ENCODE peak calls at places on chromosomes 16 and 17, in nine cellular contexts. T, P, Z, K, E, M, Q, R and D are unnamed samples.

GRCh38 chr16:57859331-57859730 is 57.0 kb upstream of the KIFC3 start:
- DNase-seq in T (no peak), P (no peak), Z (no peak), K (no peak), E (peak), M (peak), Q (no peak), R (no peak), D (peak)

GRCh38 chr16:67317853-67318252 is 8.7 kb downstream of the KCTD19 start:
- DNase-seq in T (no peak), P (no peak), Z (no peak), K (no peak), E (no peak), M (no peak), Q (no peak), R (no peak), D (no peak)

GRCh38 chr17:5485270-5486205 is at the start of gene DERL2:
- DNase-seq in T (no peak), P (no peak), Z (no peak), K (no peak), E (no peak), M (peak), Q (no peak), R (no peak), D (no peak)

GRCh38 chr16:67945392-67945933 is 1.5 kb upstream of the LCAT start:
- DNase-seq in T (no peak), P (no peak), Z (no peak), K (no peak), E (no peak), M (no peak), Q (no peak), R (no peak), D (no peak)

GRCh38 chr16:56789360-56789759 is 59.4 kb downstream of the NUP93 start:
- DNase-seq in T (no peak), P (peak), Z (no peak), K (no peak), E (peak), M (peak), Q (no peak), R (peak), D (peak)

GRCh38 chr16:28326881-28327610 is 34.7 kb downstream of the SBK1 start:
- DNase-seq in T (peak), P (peak), Z (peak), K (peak), E (peak), M (peak), Q (peak), R (peak), D (peak)

GRCh38 chr17:5832886-5833285 is 237.3 kb upstream of the WSCD1 start:
- DNase-seq in T (no peak), P (no peak), Z (no peak), K (peak), E (peak), M (peak), Q (no peak), R (no peak), D (no peak)

GRCh38 chr16:4373909-4374742 is 2.5 kb downstream of the VASN start:
- DNase-seq in T (peak), P (peak), Z (no peak), K (no peak), E (no peak), M (peak), Q (peak), R (peak), D (no peak)

GRCh38 chr16:69115361-69115760 is 9.9 kb downstream of the HAS3 start:
- DNase-seq in T (no peak), P (no peak), Z (no peak), K (no peak), E (no peak), M (no peak), Q (no peak), R (no peak), D (no peak)

GRCh38 chr17:3738562-3739295 is 15.0 kb downstream of the HASPIN start:
- DNase-seq in T (no peak), P (no peak), Z (peak), K (peak), E (no peak), M (no peak), Q (no peak), R (peak), D (peak)

GRCh38 chr16:2090819-2091721 is 43.3 kb downstream of the TSC2 start:
- DNase-seq in T (peak), P (peak), Z (peak), K (no peak), E (peak), M (peak), Q (no peak), R (peak), D (peak)

GRCh38 chr16:29738514-29738913 is 7.3 kb downstream of the C16orf54 start:
- DNase-seq in T (no peak), P (no peak), Z (peak), K (peak), E (no peak), M (no peak), Q (peak), R (no peak), D (peak)

GRCh38 chr16:84838383-84838948 is 18.7 kb downstream of the CRISPLD2 start:
- DNase-seq in T (no peak), P (no peak), Z (no peak), K (no peak), E (no peak), M (no peak), Q (no peak), R (no peak), D (no peak)

GRCh38 chr16:79532785-79533184 is 67.8 kb downstream of the MAF start:
- DNase-seq in T (no peak), P (no peak), Z (no peak), K (no peak), E (no peak), M (no peak), Q (no peak), R (no peak), D (no peak)

GRCh38 chr16:3022697-3023414 is 886 bp downstream of the HCFC1R1 start:
- DNase-seq in T (no peak), P (peak), Z (no peak), K (no peak), E (no peak), M (peak), Q (peak), R (peak), D (no peak)

GRCh38 chr17:39547713-39548478 is 59.8 kb downstream of the NEUROD2 start:
- DNase-seq in T (peak), P (peak), Z (peak), K (peak), E (peak), M (peak), Q (peak), R (peak), D (peak)

GRCh38 chr16:89828199-89828869 is at the start of gene SPIRE2:
- DNase-seq in T (peak), P (peak), Z (peak), K (peak), E (no peak), M (peak), Q (peak), R (peak), D (peak)

GRCh38 chr17:64278614-64279013 is 15.6 kb upstream of the TEX2 start:
- DNase-seq in T (no peak), P (peak), Z (no peak), K (no peak), E (peak), M (no peak), Q (no peak), R (no peak), D (no peak)

GRCh38 chr17:39926588-39927100 is 757 bp downstream of the ORMDL3 start:
- DNase-seq in T (peak), P (peak), Z (peak), K (peak), E (no peak), M (peak), Q (peak), R (peak), D (peak)

GRCh38 chr17:50209472-50210248 is 8.2 kb upstream of the COL1A1 start:
- DNase-seq in T (peak), P (peak), Z (no peak), K (no peak), E (no peak), M (peak), Q (peak), R (peak), D (no peak)

GRCh38 chr17:7744416-7744815 is 26.9 kb downstream of the DNAH2 start:
- DNase-seq in T (no peak), P (no peak), Z (no peak), K (no peak), E (no peak), M (no peak), Q (no peak), R (no peak), D (no peak)

GRCh38 chr16:89295071-89295900 is 77.8 kb downstream of the ZNF778 start:
- DNase-seq in T (no peak), P (no peak), Z (no peak), K (no peak), E (no peak), M (no peak), Q (no peak), R (no peak), D (no peak)

GRCh38 chr16:89364603-89365002 is 125.8 kb downstream of the ANKRD11 start:
- DNase-seq in T (no peak), P (no peak), Z (no peak), K (no peak), E (no peak), M (no peak), Q (no peak), R (peak), D (no peak)

GRCh38 chr16:85480727-85481101 is 132.4 kb upstream of the GSE1 start:
- DNase-seq in T (no peak), P (no peak), Z (no peak), K (no peak), E (no peak), M (no peak), Q (no peak), R (no peak), D (no peak)

GRCh38 chr17:11178576-11178975 is 62.4 kb upstream of the SHISA6 start:
- DNase-seq in T (no peak), P (no peak), Z (no peak), K (no peak), E (no peak), M (no peak), Q (no peak), R (no peak), D (no peak)

GRCh38 chr17:21288581-21289017 is 4.1 kb downstream of the MAP2K3 start:
- DNase-seq in T (no peak), P (no peak), Z (no peak), K (no peak), E (no peak), M (no peak), Q (no peak), R (peak), D (no peak)

GRCh38 chr17:41647038-41647813 is 22.9 kb upstream of the KRT17 start:
- DNase-seq in T (no peak), P (no peak), Z (no peak), K (no peak), E (no peak), M (no peak), Q (no peak), R (no peak), D (no peak)

GRCh38 chr17:41650794-41651624 is 26.6 kb upstream of the KRT17 start:
- DNase-seq in T (no peak), P (no peak), Z (no peak), K (no peak), E (no peak), M (no peak), Q (no peak), R (no peak), D (no peak)

GRCh38 chr17:41647940-41648410 is 23.6 kb upstream of the KRT17 start:
- DNase-seq in T (peak), P (peak), Z (peak), K (peak), E (peak), M (peak), Q (peak), R (peak), D (peak)

GRCh38 chr17:41649923-41650519 is 25.6 kb upstream of the KRT17 start:
- DNase-seq in T (no peak), P (no peak), Z (no peak), K (no peak), E (no peak), M (no peak), Q (no peak), R (no peak), D (no peak)

DNA sequence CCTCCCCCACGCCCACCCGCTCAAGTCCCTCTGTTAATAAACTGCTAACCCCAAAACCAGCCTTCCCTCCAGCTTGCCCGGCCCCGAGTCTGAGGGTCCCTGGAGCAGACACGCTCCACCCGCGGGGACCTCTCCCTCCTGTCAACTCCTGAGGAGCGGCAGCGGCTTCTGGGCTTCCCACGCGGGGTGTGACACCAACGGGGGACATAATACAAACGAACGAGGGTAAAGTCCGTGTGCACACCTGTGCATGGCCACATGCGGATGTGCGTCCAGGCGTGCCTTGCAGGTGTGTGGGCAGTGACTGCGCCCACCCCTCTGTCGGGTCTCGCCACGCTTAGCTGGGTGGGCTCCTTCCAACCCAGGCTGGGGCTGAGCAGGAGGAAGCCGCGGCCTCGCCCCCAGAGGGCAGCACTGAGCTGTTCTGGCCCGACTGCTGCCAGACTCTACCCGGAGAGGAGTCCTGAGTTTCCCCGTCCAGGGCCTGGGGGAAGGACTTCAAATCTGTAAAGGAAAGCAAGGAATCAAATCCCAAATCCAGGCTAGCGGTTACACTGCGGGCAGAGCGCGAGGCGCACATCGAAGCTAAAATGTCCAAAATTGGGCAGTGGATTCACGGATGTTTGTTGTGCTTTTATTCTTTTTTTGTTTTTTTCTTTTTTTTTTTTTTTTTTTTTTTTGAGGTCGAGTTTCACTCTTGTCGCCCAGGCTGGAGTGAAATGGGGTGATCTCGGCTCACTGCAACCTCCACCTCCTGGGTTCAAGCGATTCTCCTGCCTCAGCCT is 24.2 kb upstream of the KRT17 start:
- DNase-seq in T (peak), P (peak), Z (peak), K (peak), E (peak), M (peak), Q (peak), R (peak), D (peak)
- H3K4me3 ChIP-seq in T (peak), P (no peak), Z (peak), K (peak), E (peak), M (peak), Q (no peak), R (no peak), D (peak)

DNA sequence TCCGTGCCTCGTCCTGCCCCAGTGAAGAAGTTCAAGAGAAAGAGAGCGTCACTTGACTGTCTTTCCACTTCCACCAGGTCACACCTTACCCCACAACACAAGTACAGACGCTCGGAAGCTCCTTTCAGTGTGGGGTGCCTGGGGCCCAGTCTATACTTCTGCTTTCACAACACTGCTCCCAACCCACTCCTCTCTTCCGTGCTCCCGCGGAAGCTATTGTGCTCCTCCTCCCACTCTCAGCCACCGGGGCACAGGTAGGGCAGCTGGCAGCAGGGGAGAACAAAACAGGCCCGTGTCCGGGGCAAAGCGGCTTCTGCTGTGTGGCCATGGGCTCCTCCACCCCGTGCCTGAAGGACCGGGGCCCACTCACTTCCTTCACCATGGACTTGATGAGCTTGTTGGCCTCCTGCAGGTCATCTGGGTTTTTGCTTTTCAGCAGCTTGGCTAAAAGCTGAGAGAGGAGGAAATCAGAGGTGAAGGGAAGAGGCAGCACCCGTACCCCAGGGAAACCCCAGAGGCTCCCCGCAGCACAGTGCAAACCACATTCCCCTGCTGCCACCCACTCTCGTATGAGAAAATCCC is 18.9 kb downstream of the GGA3 start:
- DNase-seq in T (no peak), P (no peak), Z (peak), K (no peak), E (no peak), M (no peak), Q (no peak), R (no peak), D (no peak)
- H3K4me3 ChIP-seq in T (no peak), P (no peak), Z (no peak), K (no peak), E (no peak), M (no peak), Q (no peak), R (no peak), D (no peak)

GRCh38 chr17:57453841-57454240 is 197.5 kb downstream of the MSI2 start:
- DNase-seq in T (no peak), P (no peak), Z (no peak), K (no peak), E (no peak), M (no peak), Q (no peak), R (no peak), D (no peak)

GRCh38 chr17:57454729-57455062 is 198.4 kb downstream of the MSI2 start:
- DNase-seq in T (no peak), P (no peak), Z (no peak), K (no peak), E (no peak), M (no peak), Q (no peak), R (no peak), D (no peak)

GRCh38 chr17:57457188-57457587 is 200.9 kb downstream of the MSI2 start:
- DNase-seq in T (no peak), P (no peak), Z (no peak), K (no peak), E (no peak), M (no peak), Q (no peak), R (no peak), D (no peak)

GRCh38 chr17:57456622-57457021 is 200.3 kb downstream of the MSI2 start:
- DNase-seq in T (no peak), P (no peak), Z (no peak), K (no peak), E (no peak), M (no peak), Q (no peak), R (no peak), D (no peak)

DNA sequence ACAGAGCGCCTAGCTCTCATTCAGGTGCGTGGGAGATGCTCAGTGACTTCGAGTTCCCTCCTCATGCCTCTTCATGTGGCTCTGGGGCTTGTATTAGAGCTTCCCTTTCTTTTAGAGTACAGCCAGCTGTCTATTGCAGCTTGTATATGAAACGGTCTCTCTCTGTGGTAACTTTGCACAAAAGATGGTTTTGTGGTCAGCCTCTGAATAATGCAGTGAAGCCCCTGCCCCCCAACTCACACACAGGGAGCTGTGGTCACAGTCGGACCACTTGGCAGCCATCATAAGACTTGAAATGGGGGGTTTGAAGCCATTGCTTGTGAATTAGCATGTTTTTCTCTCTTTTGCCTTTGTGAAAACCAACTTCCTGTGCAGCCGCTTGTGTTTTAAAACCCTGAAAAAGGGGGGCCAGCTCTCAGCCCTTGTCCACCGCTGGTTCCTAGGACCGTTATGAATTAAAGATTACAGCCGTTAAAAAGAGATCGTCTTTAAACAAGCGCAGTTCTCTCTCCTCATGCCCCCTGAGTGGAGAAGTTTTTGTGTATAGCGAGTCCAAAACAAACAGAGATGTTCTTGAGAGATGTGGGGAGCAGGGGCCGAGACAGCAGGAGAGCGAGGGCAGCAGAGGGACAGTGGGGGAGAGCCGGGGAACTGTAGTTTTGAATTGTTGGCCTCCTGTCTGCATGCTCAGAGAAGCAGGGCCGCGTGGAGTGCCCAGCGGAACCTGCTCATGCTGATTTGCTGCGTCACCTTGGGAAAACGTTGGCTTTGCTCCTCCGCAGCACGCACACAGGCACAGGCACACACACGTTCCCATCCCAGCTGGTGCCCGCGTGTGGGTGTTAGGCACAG is 199.0 kb downstream of the MSI2 start:
- DNase-seq in T (no peak), P (no peak), Z (no peak), K (peak), E (no peak), M (no peak), Q (no peak), R (no peak), D (peak)
- H3K4me3 ChIP-seq in T (no peak), P (no peak), Z (peak), K (peak), E (no peak), M (no peak), Q (no peak), R (no peak), D (peak)

GRCh38 chr17:44898768-44899073 is 524 bp downstream of the EFTUD2 start:
- DNase-seq in T (no peak), P (no peak), Z (no peak), K (no peak), E (no peak), M (peak), Q (no peak), R (peak), D (no peak)

GRCh38 chr17:44900894-44901293 is 1.6 kb upstream of the EFTUD2 start:
- DNase-seq in T (no peak), P (no peak), Z (no peak), K (no peak), E (no peak), M (peak), Q (no peak), R (no peak), D (no peak)

GRCh38 chr17:44901323-44901965 is 2.2 kb upstream of the EFTUD2 start:
- DNase-seq in T (no peak), P (no peak), Z (no peak), K (no peak), E (no peak), M (peak), Q (no peak), R (no peak), D (no peak)

GRCh38 chr17:44902135-44902760 is 3.0 kb upstream of the EFTUD2 start:
- DNase-seq in T (no peak), P (no peak), Z (no peak), K (no peak), E (no peak), M (no peak), Q (no peak), R (no peak), D (no peak)

DNA sequence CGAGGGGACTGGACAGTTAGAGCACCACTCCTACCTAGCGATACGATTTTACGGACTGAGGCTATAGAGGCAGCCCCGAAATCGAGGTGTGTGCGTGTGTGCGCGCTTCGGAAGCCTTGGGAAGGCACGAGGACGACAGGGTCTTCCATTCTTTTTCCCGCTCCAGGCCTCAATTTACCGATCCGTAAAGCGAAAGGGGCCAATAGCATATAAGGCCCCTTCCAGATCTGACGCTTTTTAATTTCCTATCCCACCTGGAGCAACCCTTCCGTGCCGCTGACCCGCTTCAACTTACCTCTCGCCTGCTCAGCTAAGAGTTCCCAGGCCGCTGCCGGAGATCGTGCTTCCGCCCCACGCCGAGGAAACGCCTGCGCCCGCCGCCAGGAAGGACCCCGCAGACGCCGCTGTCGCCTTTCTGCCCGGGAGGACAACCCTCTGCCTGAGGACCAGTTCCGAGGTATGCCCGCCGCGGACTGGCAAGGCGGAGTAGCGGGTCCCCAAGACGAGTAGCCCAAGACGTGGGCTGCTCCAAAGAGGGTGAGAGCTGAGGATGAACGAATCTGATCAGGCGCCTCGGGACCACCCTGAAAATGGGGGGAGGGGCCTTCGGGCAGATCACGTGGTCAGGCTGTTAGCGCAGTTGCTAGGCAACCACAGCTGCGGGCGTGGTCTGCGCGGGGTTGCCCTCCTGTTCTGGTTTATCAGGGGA is at the start of gene EFTUD2:
- DNase-seq in T (peak), P (peak), Z (peak), K (peak), E (peak), M (peak), Q (peak), R (peak), D (peak)
- H3K4me3 ChIP-seq in T (peak), P (peak), Z (peak), K (peak), E (peak), M (peak), Q (peak), R (peak), D (peak)